ENCODE peak calls at places on chromosomes 11 and 22, in six cellular contexts. O is LoVo; D is CD8-positive, alpha-beta T cell; R is kidney glomerular epithelial cell; X is mucosa of gallbladder; I is adrenal gland. M is an unnamed sample.

GRCh38 chr11:95346207-95346718 is 115.3 kb upstream of the SESN3 start:
- DNase-seq in O (no peak), D (no peak), R (no peak), X (no peak), I (no peak), M (no peak)

GRCh38 chr22:29167032-29167911 is 38.4 kb upstream of the EMID1 start:
- DNase-seq in O (no peak), D (no peak), R (no peak), X (no peak), I (no peak), M (no peak)

GRCh38 chr11:83727251-83727650 is 441.1 kb upstream of the CCDC90B start:
- DNase-seq in O (no peak), D (no peak), R (no peak), X (no peak), I (no peak), M (no peak)

GRCh38 chr11:75502138-75502537 is 23.6 kb downstream of the GDPD5 start:
- DNase-seq in O (no peak), D (no peak), R (no peak), X (no peak), I (no peak), M (no peak)

GRCh38 chr11:69344570-69345145 is 50.7 kb downstream of the MYEOV start:
- DNase-seq in O (no peak), D (no peak), R (no peak), X (peak), I (no peak), M (no peak)

GRCh38 chr11:13262096-13262495 is 15.5 kb upstream of the BMAL1 start:
- DNase-seq in O (peak), D (no peak), R (no peak), X (no peak), I (no peak), M (no peak)

GRCh38 chr11:35617316-35617686 is 959 bp upstream of the FJX1 start:
- DNase-seq in O (no peak), D (no peak), R (no peak), X (no peak), I (no peak), M (no peak)

GRCh38 chr11:126740857-126741256 is 259.7 kb downstream of the KIRREL3 start:
- DNase-seq in O (no peak), D (no peak), R (no peak), X (no peak), I (no peak), M (no peak)

GRCh38 chr11:4388221-4388620 is 5.3 kb downstream of the TRIM21 start:
- DNase-seq in O (no peak), D (no peak), R (no peak), X (no peak), I (no peak), M (no peak)

GRCh38 chr11:6646040-6646439 is 9.6 kb downstream of the DCHS1 start:
- DNase-seq in O (no peak), D (no peak), R (no peak), X (no peak), I (peak), M (no peak)

GRCh38 chr11:57539342-57539741 is 1.9 kb downstream of the SMTNL1 start:
- DNase-seq in O (no peak), D (no peak), R (no peak), X (no peak), I (no peak), M (no peak)

GRCh38 chr11:116771935-116772334 is 852 bp downstream of the BUD13 start:
- DNase-seq in O (no peak), D (no peak), R (no peak), X (no peak), I (no peak), M (no peak)

GRCh38 chr11:33652930-33653329 is 47.7 kb downstream of the C11orf91 start:
- DNase-seq in O (no peak), D (no peak), R (no peak), X (no peak), I (no peak), M (no peak)

GRCh38 chr11:5831196-5831829 is 10.4 kb downstream of the OR52E6 start:
- DNase-seq in O (peak), D (no peak), R (no peak), X (no peak), I (no peak), M (no peak)

GRCh38 chr11:69640995-69641581 is at the start of gene CCND1:
- DNase-seq in O (peak), D (no peak), R (peak), X (peak), I (peak), M (peak)

GRCh38 chr11:14029971-14030531 is 67.5 kb downstream of the SPON1 start:
- DNase-seq in O (no peak), D (no peak), R (peak), X (peak), I (peak), M (peak)

GRCh38 chr11:77650165-77650564 is 12.6 kb upstream of the CLNS1A start:
- DNase-seq in O (no peak), D (no peak), R (no peak), X (no peak), I (no peak), M (no peak)

GRCh38 chr11:1509626-1510255 is 23.2 kb upstream of the MOB2 start:
- DNase-seq in O (no peak), D (no peak), R (no peak), X (no peak), I (no peak), M (no peak)

M was measured in epithelial cell of proximal tubule.